ENCODE peak calls at places on chromosomes 4 and X, in four cellular contexts. U is GM12878, L is K562, T is HepG2. Y is an unnamed sample.

GRCh38 chrX:30570505-30570904 is 7.1 kb downstream of the TASL start:
- DNase-seq in U (no peak), L (no peak), T (peak), Y (peak)

GRCh38 chrX:119236599-119237525 is 777 bp downstream of the PGRMC1 start:
- DNase-seq in U (no peak), L (peak), T (no peak), Y (no peak)

GRCh38 chrX:7385131-7385530 is 237.2 kb upstream of the PUDP start:
- DNase-seq in U (no peak), L (no peak), T (no peak), Y (no peak)

GRCh38 chr4:25925486-25926201 is 11.6 kb downstream of the SMIM20 start:
- DNase-seq in U (no peak), L (peak), T (peak), Y (peak)

GRCh38 chr4:176307591-176307920 is 12.2 kb upstream of the SPCS3 start:
- DNase-seq in U (no peak), L (no peak), T (no peak), Y (no peak)

GRCh38 chr4:161538941-161539340 is 624.9 kb downstream of the FSTL5 start:
- DNase-seq in U (no peak), L (no peak), T (no peak), Y (no peak)

GRCh38 chr4:175951794-175952193 is 113.8 kb upstream of the WDR17 start:
- DNase-seq in U (no peak), L (no peak), T (no peak), Y (no peak)

GRCh38 chr4:145420595-145421214 is 60.9 kb upstream of the SMAD1 start:
- DNase-seq in U (no peak), L (no peak), T (peak), Y (no peak)

GRCh38 chr4:104966349-104967033 is 180.2 kb upstream of the TET2 start:
- DNase-seq in U (peak), L (no peak), T (no peak), Y (no peak)

GRCh38 chr4:76212851-76213414 is 691 bp downstream of the SCARB2 start:
- DNase-seq in U (no peak), L (no peak), T (no peak), Y (no peak)

GRCh38 chrX:103615781-103616180 is 8.0 kb downstream of the TCEAL3 start:
- DNase-seq in U (no peak), L (no peak), T (no peak), Y (no peak)

GRCh38 chr4:185713272-185713671 is 98.7 kb downstream of the SORBS2 start:
- DNase-seq in U (no peak), L (no peak), T (peak), Y (no peak)

GRCh38 chr4:2694691-2695090 is 61.4 kb downstream of the TNIP2 start:
- DNase-seq in U (no peak), L (no peak), T (no peak), Y (no peak)

GRCh38 chr4:94038195-94038594 is 169.5 kb upstream of the SMARCAD1 start:
- DNase-seq in U (no peak), L (no peak), T (no peak), Y (no peak)

GRCh38 chr4:74418063-74418670 is 26.8 kb upstream of the AREG start:
- DNase-seq in U (no peak), L (no peak), T (no peak), Y (peak)
- TF ChIP-seq SP1 in U (no peak), L (no peak), T (no peak), Y (peak)

GRCh38 chr4:138938371-138938699 is 77.2 kb upstream of the NOCT start:
- DNase-seq in U (no peak), L (peak), T (peak), Y (peak)
- H2AFZ ChIP-seq in U (no peak), L (peak), T (no peak), Y (no peak)

GRCh38 chrX:4579480-4579879 is 866.0 kb upstream of the PRKX start:
- DNase-seq in U (no peak), L (no peak), T (no peak), Y (no peak)
- TF ChIP-seq ZBTB33 in U (no peak), L (no peak), T (no peak), Y (no peak)

GRCh38 chrX:2626750-2627149 is 64.3 kb upstream of the CD99 start:
- DNase-seq in U (no peak), L (no peak), T (no peak), Y (no peak)

GRCh38 chrX:2629316-2630168 is 61.6 kb upstream of the CD99 start:
- DNase-seq in U (no peak), L (peak), T (peak), Y (no peak)

GRCh38 chrX:2627272-2627867 is 63.7 kb upstream of the CD99 start:
- DNase-seq in U (no peak), L (peak), T (peak), Y (peak)

GRCh38 chrX:2631743-2632532 is 59.2 kb upstream of the CD99 start:
- DNase-seq in U (no peak), L (no peak), T (no peak), Y (no peak)

DNA sequence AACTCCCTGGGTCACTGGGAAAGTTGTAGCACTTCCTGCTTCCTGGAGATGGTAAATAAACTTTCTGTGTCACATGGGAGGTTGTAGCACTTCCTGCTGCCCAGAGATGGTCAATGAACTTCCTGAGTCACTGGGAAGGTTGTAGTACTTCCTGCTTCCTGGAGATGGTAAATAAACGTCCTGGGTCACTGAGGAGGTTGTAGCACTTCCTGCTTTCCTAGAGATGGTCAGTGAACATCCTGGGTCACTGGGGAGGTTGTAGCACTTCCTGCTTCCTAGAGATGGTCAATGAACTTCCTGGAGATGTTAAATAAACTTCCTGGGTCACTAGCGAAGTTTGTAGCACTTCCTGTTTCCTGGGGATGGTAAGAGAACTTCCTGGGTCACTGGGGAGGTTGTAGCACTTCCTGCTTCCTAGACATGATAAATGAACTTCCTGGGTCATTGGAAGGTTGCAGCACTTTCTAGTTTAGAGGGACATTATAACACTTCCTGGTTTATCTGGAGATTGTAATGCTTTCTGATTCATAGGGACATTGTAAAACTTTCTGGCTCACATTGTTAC is 62.3 kb upstream of the CD99 start:
- DNase-seq in U (no peak), L (peak), T (peak), Y (no peak)
- TF ChIP-seq SP1 in U (no peak), L (no peak), T (no peak), Y (no peak)

DNA sequence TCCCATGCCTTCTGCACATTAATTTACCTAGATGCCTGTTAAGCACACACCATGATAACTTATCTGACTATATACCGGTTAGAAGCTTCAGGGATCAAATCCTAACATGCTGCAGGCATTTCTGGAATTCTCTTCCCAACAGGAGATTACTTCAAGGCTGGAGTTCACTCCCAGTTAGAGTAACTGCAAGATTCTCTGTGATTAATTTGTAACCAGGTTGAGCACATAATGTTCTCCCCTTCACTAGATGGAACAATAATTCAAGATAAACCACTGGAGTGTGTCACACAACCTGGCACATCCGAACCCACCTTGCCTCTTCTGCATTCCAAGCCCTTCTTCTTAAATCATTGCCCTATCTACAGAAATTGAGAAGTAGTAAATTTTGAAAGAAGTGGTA is 11.8 kb upstream of the UGT2A3 start:
- DNase-seq in U (no peak), L (no peak), T (no peak), Y (no peak)
- H2AFZ ChIP-seq in U (no peak), L (no peak), T (no peak), Y (no peak)

DNA sequence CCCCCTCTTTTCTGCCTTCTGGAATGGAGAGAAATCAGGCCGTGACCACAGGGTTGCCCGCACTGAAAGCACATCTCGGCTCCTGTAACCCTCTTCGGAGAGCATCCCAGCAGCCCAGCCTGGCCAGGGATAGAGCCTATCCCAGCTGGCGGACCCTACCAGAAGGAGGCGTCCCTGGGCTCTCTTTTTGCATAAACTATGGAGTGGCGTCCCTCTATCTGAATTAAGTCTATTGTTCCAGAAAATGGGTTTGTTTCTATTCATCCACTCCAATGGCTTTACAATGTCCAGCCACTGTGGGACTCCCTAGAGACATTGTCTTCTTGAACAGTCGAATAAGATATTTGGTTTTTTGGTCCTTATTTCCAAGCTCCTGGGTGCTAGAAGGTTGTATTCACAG is 689 bp upstream of the NHSL2 start:
- DNase-seq in U (no peak), L (no peak), T (no peak), Y (no peak)
- TF ChIP-seq ZBTB33 in U (no peak), L (no peak), T (no peak), Y (no peak)

DNA sequence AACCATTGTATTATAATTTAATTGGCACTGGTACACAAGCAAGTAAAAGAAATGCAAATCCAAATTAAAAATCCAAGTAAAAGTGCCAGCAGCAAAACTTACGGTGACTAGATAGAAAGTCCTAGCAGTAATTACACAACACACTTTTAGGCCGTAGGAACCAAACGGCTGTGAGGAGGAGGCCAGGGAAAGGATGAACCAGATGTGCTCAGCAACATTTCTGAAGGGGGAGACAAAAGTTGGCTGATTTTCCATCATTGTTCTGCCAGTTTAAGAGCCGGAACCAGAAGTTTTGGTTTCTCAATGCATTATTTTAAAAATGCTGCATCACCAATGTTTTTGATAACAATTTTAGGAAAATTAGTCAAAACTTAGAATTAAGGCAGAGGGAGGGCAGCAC is 68.7 kb upstream of the ENPP6 start:
- DNase-seq in U (no peak), L (no peak), T (no peak), Y (no peak)
- TF ChIP-seq SP1 in U (no peak), L (no peak), T (no peak), Y (no peak)

GRCh38 chr4:51840791-51841190 is 2.2 kb upstream of the DCUN1D4 start:
- DNase-seq in U (no peak), L (no peak), T (no peak), Y (no peak)

GRCh38 chr4:51831133-51831532 is 11.8 kb upstream of the DCUN1D4 start:
- DNase-seq in U (no peak), L (peak), T (peak), Y (peak)

GRCh38 chr4:51835854-51836253 is 7.1 kb upstream of the DCUN1D4 start:
- DNase-seq in U (no peak), L (no peak), T (no peak), Y (no peak)

GRCh38 chr4:51835079-51835478 is 7.9 kb upstream of the DCUN1D4 start:
- DNase-seq in U (no peak), L (no peak), T (no peak), Y (no peak)

GRCh38 chr4:51836531-51836930 is 6.4 kb upstream of the DCUN1D4 start:
- DNase-seq in U (no peak), L (peak), T (no peak), Y (no peak)
- H2AFZ ChIP-seq in U (no peak), L (peak), T (no peak), Y (no peak)

GRCh38 chrX:24643116-24643515 is 4.0 kb downstream of the PCYT1B start:
- DNase-seq in U (no peak), L (peak), T (no peak), Y (no peak)
- TF ChIP-seq ZBTB33 in U (no peak), L (no peak), T (no peak), Y (no peak)

Y was measured in HCT116.